ENCODE peak calls at places on chromosomes 4 and X, in seven cellular contexts. X is myocyte, Q is brain microvascular endothelial cell, F is iris pigment epithelial cell, U is non-pigmented ciliary epithelial cell, J is astrocyte, L is AG09309. P is an unnamed sample.
A peak's percentile ranks its signal among the peaks of the same experiment; 100 is the strongest.

GRCh38 chr4:180832086-180832485 is 1411.1 kb upstream of the TENM3 start:
- DNase-seq in Q (no peak), L (no peak), U (no peak), F (no peak), X (no peak), J (no peak), P (no peak)

GRCh38 chrX:129739591-129739990 is 812 bp downstream of the XPNPEP2 start:
- DNase-seq in J (no peak), Q (no peak), U (no peak), X (no peak), L (no peak), F (no peak), P (no peak)

GRCh38 chr4:108080752-108081151 is 88.0 kb downstream of the LEF1 start:
- DNase-seq in L (no peak), X (no peak), Q (no peak), J (no peak), U (no peak), F (no peak), P (no peak)

GRCh38 chr4:7061815-7062214 is 6.0 kb downstream of the GRPEL1 start:
- DNase-seq in Q (no peak), U (no peak), L (no peak), F (no peak), X (no peak), J (no peak), P (no peak)

GRCh38 chr4:88158360-88159136 is at the start of gene ABCG2:
- DNase-seq in L (no peak), Q (peak; percentile 18), U (no peak), F (peak; percentile 53), X (peak; percentile 34), J (peak; percentile 66), P (peak; percentile 53)

GRCh38 chr4:138845051-138845450 is 170.5 kb upstream of the NOCT start:
- DNase-seq in F (no peak), X (peak; percentile 7), Q (no peak), U (no peak), L (no peak), J (no peak), P (no peak)

GRCh38 chr4:5887011-5887360 is 5.9 kb downstream of the CRMP1 start:
- DNase-seq in Q (no peak), F (no peak), U (no peak), L (no peak), X (no peak), J (no peak), P (no peak)

GRCh38 chr4:30722916-30723270 is 2.7 kb downstream of the PCDH7 start:
- DNase-seq in F (no peak), Q (no peak), U (no peak), L (no peak), J (no peak), X (no peak), P (no peak)

GRCh38 chrX:21373637-21374162 is 518 bp upstream of the CNKSR2 start:
- DNase-seq in L (no peak), U (no peak), F (no peak), Q (no peak), X (no peak), J (no peak), P (no peak)

P was measured in LoVo.